ENCODE peak calls at places on chromosome 18, in nine cellular contexts. J, T, Y, Q, O, P, W, K and R are unnamed samples.

GRCh38 chr18:2547477-2548087 is 23.7 kb downstream of the METTL4 start:
- DNase-seq in O (peak), Y (peak), T (no peak), K (peak), P (no peak), W (peak), J (peak), Q (peak), R (peak)

GRCh38 chr18:77025831-77026363 is 106.7 kb downstream of the MBP start:
- DNase-seq in K (no peak), Y (no peak), Q (no peak), W (no peak), P (no peak), T (no peak), O (no peak), J (no peak), R (no peak)

GRCh38 chr18:2281523-2282199 is 289.6 kb downstream of the METTL4 start:
- DNase-seq in W (no peak), O (no peak), K (peak), Y (no peak), Q (no peak), T (no peak), J (no peak), P (no peak), R (no peak)

GRCh38 chr18:12779043-12779442 is 76.2 kb downstream of the PSMG2 start:
- DNase-seq in T (no peak), P (no peak), J (no peak), K (no peak), Y (no peak), O (no peak), W (no peak), Q (no peak), R (no peak)

GRCh38 chr18:37717098-37717497 is 151.5 kb upstream of the CELF4 start:
- DNase-seq in O (no peak), Y (no peak), J (no peak), P (no peak), W (no peak), K (no peak), T (no peak), Q (no peak), R (no peak)

GRCh38 chr18:57150828-57151227 is 3.9 kb downstream of the BOD1L2 start:
- DNase-seq in P (peak), K (peak), W (no peak), T (no peak), Q (no peak), J (no peak), O (no peak), Y (no peak), R (peak)

GRCh38 chr18:8799593-8799992 is 94.2 kb downstream of the MTCL1 start:
- DNase-seq in Q (no peak), W (no peak), J (no peak), K (no peak), P (no peak), O (peak), T (no peak), Y (no peak), R (no peak)

GRCh38 chr18:36185157-36185556 is 2.1 kb upstream of the MOCOS start:
- DNase-seq in T (no peak), P (no peak), W (no peak), J (no peak), Q (no peak), Y (no peak), O (no peak), K (no peak), R (no peak)

GRCh38 chr18:6561029-6561861 is 146.5 kb upstream of the L3MBTL4 start:
- DNase-seq in Y (no peak), T (peak), O (peak), Q (no peak), P (no peak), W (peak), J (peak), K (no peak), R (no peak)

GRCh38 chr18:23998811-23999210 is 15.7 kb upstream of the TTC39C start:
- DNase-seq in T (no peak), W (no peak), Y (no peak), P (no peak), O (peak), Q (no peak), J (no peak), K (no peak), R (peak)

GRCh38 chr18:23650963-23651927 is 11.5 kb downstream of the ANKRD29 start:
- DNase-seq in Q (peak), K (no peak), W (no peak), T (no peak), J (peak), P (no peak), O (peak), Y (no peak), R (no peak)

GRCh38 chr18:69469444-69469919 is 68.8 kb downstream of the DOK6 start:
- DNase-seq in O (peak), P (peak), T (no peak), Q (peak), Y (peak), W (peak), K (peak), J (peak), R (peak)

GRCh38 chr18:32714571-32715148 is 58.2 kb downstream of the KLHL14 start:
- DNase-seq in O (peak), J (peak), K (peak), W (peak), T (peak), Q (peak), P (peak), Y (peak), R (peak)

GRCh38 chr18:49020621-49021021 is 69.9 kb upstream of the SMAD7 start:
- DNase-seq in Y (no peak), K (no peak), J (no peak), O (no peak), Q (no peak), W (no peak), T (peak), P (no peak), R (no peak)

GRCh38 chr18:48356909-48357631 is 52.1 kb downstream of the ZBTB7C start:
- DNase-seq in W (no peak), J (no peak), K (peak), Q (no peak), Y (no peak), O (no peak), P (no peak), T (no peak), R (peak)

GRCh38 chr18:27428120-27428519 is 243.0 kb upstream of the CHST9 start:
- DNase-seq in K (peak), O (no peak), P (peak), Y (no peak), W (no peak), T (no peak), J (no peak), Q (no peak), R (no peak)

GRCh38 chr18:56000041-56000440 is 412.0 kb upstream of the TCF4 start:
- DNase-seq in P (no peak), O (peak), Y (no peak), T (no peak), W (no peak), J (no peak), K (no peak), Q (no peak), R (no peak)

GRCh38 chr18:21740474-21740723 is 193 bp upstream of the MIB1 start:
- DNase-seq in Q (peak), K (peak), P (peak), T (peak), O (peak), Y (no peak), J (no peak), W (peak), R (no peak)

GRCh38 chr18:28164772-28165483 is 12.0 kb downstream of the CDH2 start:
- DNase-seq in J (no peak), Q (no peak), P (no peak), W (no peak), K (no peak), O (no peak), Y (no peak), T (no peak), R (no peak)

GRCh38 chr18:23819005-23819404 is 129.8 kb downstream of the LAMA3 start:
- DNase-seq in O (no peak), T (no peak), W (no peak), K (no peak), J (no peak), P (no peak), Y (no peak), Q (no peak), R (no peak)

GRCh38 chr18:36850527-36851201 is 21.7 kb downstream of the KIAA1328 start:
- DNase-seq in Q (peak), K (no peak), T (no peak), O (peak), P (no peak), Y (no peak), J (peak), W (no peak), R (no peak)

GRCh38 chr18:74508366-74508765 is 12.2 kb downstream of the CNDP2 start:
- DNase-seq in O (no peak), Y (no peak), P (no peak), J (no peak), T (no peak), K (no peak), W (no peak), Q (no peak), R (no peak)

GRCh38 chr18:12015697-12016062 is 34.4 kb downstream of the IMPA2 start:
- DNase-seq in O (peak), K (no peak), Y (no peak), J (peak), W (no peak), Q (peak), T (peak), P (no peak), R (no peak)

GRCh38 chr18:66457245-66457644 is 146.6 kb downstream of the CDH19 start:
- DNase-seq in W (no peak), T (no peak), Y (no peak), O (no peak), K (peak), J (no peak), Q (no peak), P (peak), R (no peak)

GRCh38 chr18:35029103-35029502 is 12.1 kb upstream of the MAPRE2 start:
- DNase-seq in P (no peak), W (no peak), T (no peak), K (no peak), Y (no peak), Q (no peak), J (peak), O (peak), R (no peak)

GRCh38 chr18:22624171-22624570 is 206.5 kb upstream of the CTAGE1 start:
- DNase-seq in K (no peak), J (no peak), Q (no peak), Y (no peak), P (no peak), W (no peak), O (no peak), T (no peak), R (no peak)

GRCh38 chr18:31101148-31102019 is 837 bp downstream of the DSC2 start:
- DNase-seq in O (no peak), K (peak), J (no peak), Y (no peak), Q (peak), P (peak), W (peak), T (peak), R (no peak)

GRCh38 chr18:574456-575228 is 5.5 kb upstream of the CETN1 start:
- DNase-seq in Q (no peak), O (no peak), W (no peak), J (no peak), T (no peak), K (peak), P (no peak), Y (no peak), R (no peak)

GRCh38 chr18:75218524-75218923 is 7.9 kb downstream of the TSHZ1 start:
- DNase-seq in Y (no peak), Q (no peak), J (no peak), P (no peak), K (no peak), W (no peak), O (no peak), T (no peak), R (no peak)

GRCh38 chr18:48623468-48624220 is 84.8 kb downstream of the CTIF start:
- DNase-seq in K (no peak), T (no peak), O (peak), P (no peak), Y (no peak), J (peak), Q (no peak), W (no peak), R (no peak)

GRCh38 chr18:51514128-51514527 is 316.6 kb upstream of the MEX3C start:
- DNase-seq in K (no peak), W (no peak), Y (no peak), J (no peak), P (no peak), T (no peak), Q (no peak), O (no peak), R (no peak)

GRCh38 chr18:38406625-38407024 is 841.0 kb upstream of the CELF4 start:
- DNase-seq in W (no peak), O (no peak), Q (no peak), Y (no peak), T (no peak), J (no peak), K (no peak), P (no peak), R (no peak)

GRCh38 chr18:36328385-36328858 is 30.9 kb downstream of the FHOD3 start:
- DNase-seq in W (no peak), T (no peak), Y (no peak), O (no peak), P (no peak), Q (no peak), J (no peak), K (no peak), R (no peak)

GRCh38 chr18:42092848-42093247 is 137.8 kb downstream of the PIK3C3 start:
- DNase-seq in W (no peak), Y (no peak), K (no peak), Q (no peak), O (no peak), T (no peak), P (no peak), J (no peak), R (no peak)

GRCh38 chr18:12048010-12048826 is 45.4 kb upstream of the ANKRD62 start:
- DNase-seq in Y (no peak), K (peak), W (no peak), O (no peak), T (peak), Q (no peak), P (peak), J (no peak), R (no peak)

GRCh38 chr18:69358197-69358895 is 42.3 kb upstream of the DOK6 start:
- DNase-seq in T (no peak), J (no peak), P (no peak), K (no peak), O (no peak), Q (no peak), W (no peak), Y (no peak), R (no peak)

GRCh38 chr18:23619388-23619873 is 33.1 kb upstream of the NPC1 start:
- DNase-seq in T (no peak), J (peak), P (peak), K (peak), Q (peak), O (peak), W (no peak), Y (no peak), R (no peak)

GRCh38 chr18:5542393-5543035 is 1.3 kb downstream of the EPB41L3 start:
- DNase-seq in Q (no peak), K (peak), J (peak), W (peak), T (no peak), P (peak), Y (no peak), O (peak), R (peak)